ENCODE peak calls at places on chromosomes 2 and 18, in four cellular contexts. P, D, K and X are unnamed samples. For H3K4me1, the result is how much of the 10 kb centered on the place peaks cover.

GRCh38 chr2:64114063-64114911 is 29.9 kb downstream of the PELI1 start:
- DNase-seq in P (no peak), D (no peak), K (no peak), X (no peak)

GRCh38 chr18:3040183-3040582 is 27.2 kb upstream of the LPIN2 start:
- DNase-seq in P (no peak), D (no peak), K (no peak), X (no peak)

GRCh38 chr2:120989911-120990441 is 254.3 kb downstream of the GLI2 start:
- DNase-seq in P (no peak), D (no peak), K (no peak), X (no peak)

GRCh38 chr2:71939588-71940535 is 207.8 kb downstream of the CYP26B1 start:
- DNase-seq in P (no peak), D (peak), K (no peak), X (no peak)

GRCh38 chr2:140344842-140345241 is 1564.7 kb upstream of the NXPH2 start:
- DNase-seq in P (no peak), D (no peak), K (no peak), X (no peak)

GRCh38 chr2:28956415-28956826 is 24.7 kb upstream of the TOGARAM2 start:
- DNase-seq in P (no peak), D (peak), K (peak), X (no peak)

GRCh38 chr2:19225931-19226330 is 132.5 kb downstream of the OSR1 start:
- DNase-seq in P (no peak), D (no peak), K (no peak), X (no peak)

GRCh38 chr2:152558174-152559091 is 158.8 kb downstream of the PRPF40A start:
- DNase-seq in P (no peak), D (no peak), K (no peak), X (no peak)

GRCh38 chr2:241000831-241001321 is 2.5 kb downstream of the SNED1 start:
- DNase-seq in P (no peak), D (no peak), K (no peak), X (no peak)

GRCh38 chr18:43312891-43313290 is 35.6 kb upstream of the SYT4 start:
- DNase-seq in P (no peak), D (no peak), K (no peak), X (no peak)

DNA sequence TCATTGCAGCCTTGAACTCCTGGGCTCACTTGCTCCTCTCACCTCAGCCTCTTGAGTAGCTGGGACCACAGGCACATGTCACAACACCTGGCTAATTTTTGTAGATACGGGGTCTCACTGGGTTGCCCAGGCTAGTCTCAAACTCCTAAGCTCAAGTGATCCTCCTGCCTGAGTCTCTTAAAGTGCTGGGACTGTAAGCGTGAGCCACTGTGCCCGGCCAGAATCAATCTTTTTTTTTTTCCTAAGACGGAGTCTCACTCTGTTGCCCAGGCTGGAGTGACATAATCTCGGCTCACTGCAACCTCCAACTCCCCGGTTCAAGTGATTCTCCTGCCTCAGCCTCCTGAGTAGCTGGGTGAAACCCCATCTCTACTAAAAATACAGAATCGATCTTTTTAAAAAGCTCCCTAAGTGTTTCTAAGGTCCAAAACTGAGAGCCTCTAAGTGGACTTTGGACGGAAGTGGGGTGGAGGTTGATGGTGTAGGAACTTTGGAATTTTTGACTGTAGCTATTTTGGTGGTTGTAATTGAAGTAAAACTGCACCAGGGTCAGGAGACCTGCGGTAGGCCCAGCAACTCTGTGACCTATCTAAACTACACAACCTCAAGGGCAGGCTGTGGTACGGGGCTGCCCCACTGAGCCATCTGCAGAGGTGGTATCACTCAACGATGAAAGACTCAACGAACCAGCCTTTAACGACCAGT is 82.9 kb downstream of the POLR1A start:
- DNase-seq in P (no peak), D (no peak), K (no peak), X (no peak)
- H3K4me3 ChIP-seq in P (no peak), D (no peak), K (no peak), X (no peak)

GRCh38 chr18:773980-774624 is 37.9 kb downstream of the YES1 start:
- DNase-seq in P (no peak), D (no peak), K (no peak), X (no peak)

GRCh38 chr18:778194-779007 is 33.6 kb downstream of the YES1 start:
- DNase-seq in P (no peak), D (no peak), K (no peak), X (no peak)

GRCh38 chr18:774811-775210 is 37.2 kb downstream of the YES1 start:
- DNase-seq in P (no peak), D (no peak), K (no peak), X (no peak)

GRCh38 chr18:777021-777420 is 35.0 kb downstream of the YES1 start:
- DNase-seq in P (no peak), D (no peak), K (no peak), X (no peak)
- H3K4me1 ChIP-seq in P (under half), D (under half), K (under half), X (under half)

GRCh38 chr2:73084971-73085370 is 13.5 kb upstream of the SFXN5 start:
- DNase-seq in P (no peak), D (no peak), K (no peak), X (no peak)
- H3K27ac ChIP-seq in P (no peak), D (no peak), K (no peak), X (no peak)

DNA sequence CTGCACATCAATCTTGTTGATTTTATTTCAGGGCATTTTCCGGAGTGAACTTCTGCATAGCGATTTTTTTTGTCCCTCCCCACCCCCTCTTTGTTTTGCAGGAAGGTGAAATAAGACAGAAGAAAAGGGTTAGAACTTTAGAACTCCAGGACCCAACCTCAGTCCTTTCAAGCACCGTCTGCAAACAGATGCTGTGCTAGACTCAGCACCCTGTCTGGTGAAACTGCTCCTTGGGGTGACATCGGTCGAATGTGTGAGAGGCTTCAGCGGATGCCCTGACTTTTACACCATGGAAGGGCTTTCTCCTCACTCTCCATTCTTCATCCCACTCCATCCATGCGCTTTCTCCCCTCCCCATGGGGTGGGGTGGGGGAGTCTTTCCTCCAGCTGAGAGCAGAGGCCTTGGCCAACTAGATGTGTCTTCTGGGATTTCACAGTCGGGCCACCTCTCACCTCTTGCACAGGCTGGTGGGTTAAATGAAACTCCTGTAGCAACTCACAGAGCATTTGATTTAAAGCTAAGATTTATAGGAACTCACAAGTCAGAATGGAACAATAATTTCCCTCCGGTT is 43.3 kb upstream of the EDAR start:
- DNase-seq in P (peak), D (no peak), K (no peak), X (no peak)
- H3K4me3 ChIP-seq in P (peak), D (peak), K (peak), X (peak)